ENCODE peak calls at places on chromosomes 5 and 9, in four cellular contexts. One of them, this sample, is unnamed.

GRCh38 chr5:173204185-173204979 is 30.6 kb downstream of the NKX2-5 start:
- DNase-seq in neuronal stem cell: no peak
- DNase-seq in IMR-90: peak; percentile 33
- DNase-seq in KBM-7: peak; percentile 41
- DNase-seq in this sample: peak; percentile 37

GRCh38 chr5:61322738-61323429 is 9.2 kb upstream of the ZSWIM6 start:
- DNase-seq in IMR-90: peak; percentile 66
- DNase-seq in KBM-7: no peak
- DNase-seq in neuronal stem cell: no peak
- DNase-seq in this sample: no peak

GRCh38 chr9:105328296-105328695 is 83.8 kb downstream of the SLC44A1 start:
- DNase-seq in IMR-90: no peak
- DNase-seq in neuronal stem cell: no peak
- DNase-seq in KBM-7: no peak
- DNase-seq in this sample: no peak

GRCh38 chr5:93607367-93608258 is 24.6 kb downstream of the NR2F1 start:
- DNase-seq in IMR-90: peak; percentile 89
- DNase-seq in neuronal stem cell: no peak
- DNase-seq in KBM-7: peak; percentile 53
- DNase-seq in this sample: peak; percentile 89

GRCh38 chr5:84149094-84149493 is 235.6 kb downstream of the EDIL3 start:
- DNase-seq in IMR-90: no peak
- DNase-seq in KBM-7: no peak
- DNase-seq in neuronal stem cell: no peak
- DNase-seq in this sample: no peak

GRCh38 chr9:101229606-101230005 is 155.2 kb downstream of the BAAT start:
- DNase-seq in IMR-90: no peak
- DNase-seq in neuronal stem cell: no peak
- DNase-seq in KBM-7: no peak
- DNase-seq in this sample: no peak

GRCh38 chr5:68240196-68240595 is 24.6 kb downstream of the PIK3R1 start:
- DNase-seq in KBM-7: peak; percentile 77
- DNase-seq in neuronal stem cell: no peak
- DNase-seq in IMR-90: no peak
- DNase-seq in this sample: no peak

GRCh38 chr5:90802695-90803317 is 244.2 kb downstream of the ADGRV1 start:
- DNase-seq in KBM-7: peak; percentile 38
- DNase-seq in neuronal stem cell: peak; percentile 12
- DNase-seq in IMR-90: peak; percentile 32
- DNase-seq in this sample: peak; percentile 24

GRCh38 chr9:70947086-70947485 is 174.3 kb downstream of the TRPM3 start:
- DNase-seq in IMR-90: peak; percentile 27
- DNase-seq in KBM-7: no peak
- DNase-seq in neuronal stem cell: no peak
- DNase-seq in this sample: no peak

GRCh38 chr5:32071351-32071944 is 102.7 kb downstream of the GOLPH3 start:
- DNase-seq in KBM-7: no peak
- DNase-seq in IMR-90: no peak
- DNase-seq in neuronal stem cell: no peak
- DNase-seq in this sample: no peak

GRCh38 chr9:113526841-113527240 is 63.3 kb downstream of the RGS3 start:
- DNase-seq in neuronal stem cell: no peak
- DNase-seq in KBM-7: no peak
- DNase-seq in IMR-90: peak; percentile 18
- DNase-seq in this sample: no peak

GRCh38 chr9:109910616-109911568 is 130.9 kb downstream of the PALM2AKAP2 start:
- DNase-seq in IMR-90: peak; percentile 88
- DNase-seq in KBM-7: no peak
- DNase-seq in neuronal stem cell: no peak
- DNase-seq in this sample: peak; percentile 52

GRCh38 chr5:69024241-69024651 is 69.6 kb upstream of the SLC30A5 start:
- DNase-seq in IMR-90: peak; percentile 42
- DNase-seq in KBM-7: peak; percentile 69
- DNase-seq in neuronal stem cell: peak; percentile 26
- DNase-seq in this sample: no peak

GRCh38 chr9:28234899-28235277 is 661.6 kb upstream of the C9orf72 start:
- DNase-seq in KBM-7: no peak
- DNase-seq in IMR-90: peak; percentile 1
- DNase-seq in neuronal stem cell: no peak
- DNase-seq in this sample: peak; percentile 86

GRCh38 chr9:4099961-4100360 is 199.9 kb downstream of the GLIS3 start:
- DNase-seq in neuronal stem cell: no peak
- DNase-seq in KBM-7: no peak
- DNase-seq in IMR-90: no peak
- DNase-seq in this sample: no peak

GRCh38 chr9:129006328-129007034 is 21.6 kb downstream of the SH3GLB2 start:
- DNase-seq in neuronal stem cell: peak; percentile 52
- DNase-seq in IMR-90: peak; percentile 65
- DNase-seq in KBM-7: peak; percentile 80
- DNase-seq in this sample: peak; percentile 71

GRCh38 chr9:18614651-18615050 is 140.7 kb downstream of the ADAMTSL1 start:
- DNase-seq in KBM-7: no peak
- DNase-seq in IMR-90: no peak
- DNase-seq in neuronal stem cell: no peak
- DNase-seq in this sample: no peak

GRCh38 chr9:18490591-18491370 is 16.8 kb downstream of the ADAMTSL1 start:
- DNase-seq in neuronal stem cell: no peak
- DNase-seq in KBM-7: no peak
- DNase-seq in IMR-90: peak; percentile 99
- DNase-seq in this sample: peak; percentile 99

GRCh38 chr9:136225366-136225747 is 20.3 kb downstream of the QSOX2 start:
- DNase-seq in neuronal stem cell: no peak
- DNase-seq in IMR-90: no peak
- DNase-seq in KBM-7: no peak
- DNase-seq in this sample: no peak

GRCh38 chr5:154470949-154471870 is 6.8 kb downstream of the HAND1 start:
- DNase-seq in KBM-7: no peak
- DNase-seq in neuronal stem cell: no peak
- DNase-seq in IMR-90: no peak
- DNase-seq in this sample: no peak

GRCh38 chr5:8908055-8908683 is 637.7 kb downstream of the SEMA5A start:
- DNase-seq in IMR-90: peak; percentile 43
- DNase-seq in neuronal stem cell: peak; percentile 27
- DNase-seq in KBM-7: peak; percentile 67
- DNase-seq in this sample: peak; percentile 64

GRCh38 chr9:18795947-18796705 is 236.9 kb downstream of the SAXO1 start:
- DNase-seq in IMR-90: peak; percentile 61
- DNase-seq in neuronal stem cell: no peak
- DNase-seq in KBM-7: no peak
- DNase-seq in this sample: peak; percentile 40

GRCh38 chr5:82353522-82353921 is 75.4 kb upstream of the RPS23 start:
- DNase-seq in KBM-7: no peak
- DNase-seq in IMR-90: no peak
- DNase-seq in neuronal stem cell: no peak
- DNase-seq in this sample: no peak

This sample was measured in brain microvascular endothelial cell.